ENCODE peak calls at places on chromosomes 3 and 15, in eight cellular contexts. Z is brain microvascular endothelial cell, C is prostate gland, Y is Peyer's patch, K is AG09309, S is lung, L is heart right ventricle, A is Panc1. H is an unnamed sample.
A peak's percentile ranks its signal among the peaks of the same experiment; 100 is the strongest.

GRCh38 chr3:170108955-170109354 is 71.2 kb downstream of the GPR160 start:
- DNase-seq in Z (no peak), C (no peak), Y (no peak), K (no peak), S (no peak), L (no peak), A (no peak), H (no peak)

GRCh38 chr15:42707068-42707467 is 29.9 kb downstream of the CDAN1 start:
- DNase-seq in Z (no peak), C (peak; percentile 73), Y (no peak), K (no peak), S (no peak), L (no peak), A (peak; percentile 15), H (no peak)

GRCh38 chr3:186496635-186497034 is 47.5 kb downstream of the CRYGS start:
- DNase-seq in Z (no peak), C (no peak), Y (no peak), K (no peak), S (no peak), L (no peak), A (no peak), H (no peak)

GRCh38 chr15:77659350-77660321 is 26.9 kb upstream of the LINGO1 start:
- DNase-seq in Z (peak; percentile 38), C (peak; percentile 19), Y (peak; percentile 76), K (peak; percentile 7), S (no peak), L (peak; percentile 35), A (no peak), H (no peak)

GRCh38 chr15:77555232-77555631 is 77.5 kb downstream of the LINGO1 start:
- DNase-seq in Z (no peak), C (no peak), Y (no peak), K (no peak), S (no peak), L (no peak), A (no peak), H (no peak)

GRCh38 chr3:57918123-57918837 is 89.9 kb upstream of the FLNB start:
- DNase-seq in Z (peak; percentile 76), C (no peak), Y (no peak), K (peak; percentile 77), S (no peak), L (no peak), A (no peak), H (no peak)

GRCh38 chr15:49877871-49878511 is 241.0 kb downstream of the ATP8B4 start:
- DNase-seq in Z (no peak), C (no peak), Y (no peak), K (peak; percentile 77), S (no peak), L (no peak), A (no peak), H (no peak)

GRCh38 chr15:37824717-37825382 is 109.6 kb upstream of the TMCO5A start:
- DNase-seq in Z (peak; percentile 97), C (no peak), Y (no peak), K (peak; percentile 80), S (no peak), L (no peak), A (peak; percentile 2), H (no peak)

GRCh38 chr15:96171271-96171739 is 159.2 kb upstream of the NR2F2 start:
- DNase-seq in Z (no peak), C (no peak), Y (no peak), K (no peak), S (no peak), L (no peak), A (no peak), H (no peak)

GRCh38 chr3:28057548-28057947 is 183.9 kb upstream of the CMC1 start:
- DNase-seq in Z (no peak), C (no peak), Y (no peak), K (no peak), S (no peak), L (no peak), A (no peak), H (no peak)
- H3K4me3 ChIP-seq in Z (no peak overlapping the region), C (no peak overlapping the region), Y (no peak overlapping the region), K (no peak overlapping the region), S (no peak overlapping the region), L (no peak overlapping the region), A (no peak overlapping the region), H (no peak overlapping the region)

DNA sequence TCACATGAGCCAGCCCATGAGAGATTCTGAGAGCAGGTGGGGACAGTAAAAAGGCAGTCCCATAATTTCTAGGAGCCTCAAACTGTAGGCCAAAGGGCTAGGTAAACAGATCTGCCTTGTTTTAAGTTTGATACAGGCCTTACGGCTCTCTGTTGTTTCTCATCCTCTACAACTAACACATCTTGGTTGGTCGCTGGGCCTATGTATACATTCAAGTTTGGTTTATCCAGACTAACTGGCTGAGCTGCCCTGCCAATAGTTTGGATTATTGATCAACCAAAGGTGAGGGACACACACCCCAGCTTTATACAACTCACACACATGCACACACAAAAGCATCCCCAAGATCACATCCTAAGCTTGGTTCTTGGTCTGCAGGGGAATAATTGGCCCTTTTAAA is 3.0 kb downstream of the SIAH2 start:
- DNase-seq in Z (no peak), C (no peak), Y (no peak), K (no peak), S (no peak), L (no peak), A (no peak), H (no peak)
- H3K4me3 ChIP-seq in Z (no peak overlapping the region), C (peak overlapping the region; percentile 98), Y (peak overlapping the region; percentile 94), K (peak overlapping the region; percentile 95), S (no peak overlapping the region), L (peak overlapping the region; percentile 84), A (peak overlapping the region; percentile 93), H (peak overlapping the region; percentile 81)

DNA sequence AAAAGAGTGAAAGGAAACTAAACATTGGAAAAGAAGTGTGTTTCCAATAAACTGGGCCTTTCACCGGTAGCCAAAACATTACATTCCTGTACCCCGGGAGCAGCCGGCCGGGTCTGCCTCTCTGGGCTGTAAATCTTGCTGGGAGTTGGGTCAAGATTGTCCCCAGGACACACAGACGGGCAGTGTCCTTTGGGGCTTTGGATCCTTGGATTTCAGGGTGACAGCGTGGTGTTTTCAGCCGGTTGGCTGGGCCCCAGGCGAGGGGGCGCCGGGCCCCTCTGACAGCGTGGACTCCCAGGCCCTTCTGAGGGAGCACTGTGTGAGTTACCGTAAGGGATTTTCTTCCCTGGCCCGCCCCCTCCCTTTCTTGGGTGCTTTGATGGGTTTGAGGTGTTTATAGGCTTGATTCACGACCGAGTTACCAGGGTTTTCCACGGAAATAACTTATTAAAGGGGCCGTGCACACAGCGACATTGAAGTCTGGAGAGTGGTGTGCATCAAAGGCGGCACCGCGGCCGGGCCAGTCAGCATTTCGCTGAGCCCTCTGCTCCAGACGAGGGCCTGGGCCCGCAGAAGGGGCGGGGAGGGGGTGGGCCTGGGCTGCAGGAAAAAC is 27.4 kb downstream of the SMAD6 start:
- DNase-seq in Z (no peak), C (no peak), Y (no peak), K (no peak), S (no peak), L (no peak), A (no peak), H (no peak)
- H3K4me3 ChIP-seq in Z (no peak overlapping the region), C (peak overlapping the region; percentile 7), Y (no peak overlapping the region), K (peak overlapping the region; percentile 30), S (no peak overlapping the region), L (peak overlapping the region; percentile 14), A (no peak overlapping the region), H (no peak overlapping the region)

DNA sequence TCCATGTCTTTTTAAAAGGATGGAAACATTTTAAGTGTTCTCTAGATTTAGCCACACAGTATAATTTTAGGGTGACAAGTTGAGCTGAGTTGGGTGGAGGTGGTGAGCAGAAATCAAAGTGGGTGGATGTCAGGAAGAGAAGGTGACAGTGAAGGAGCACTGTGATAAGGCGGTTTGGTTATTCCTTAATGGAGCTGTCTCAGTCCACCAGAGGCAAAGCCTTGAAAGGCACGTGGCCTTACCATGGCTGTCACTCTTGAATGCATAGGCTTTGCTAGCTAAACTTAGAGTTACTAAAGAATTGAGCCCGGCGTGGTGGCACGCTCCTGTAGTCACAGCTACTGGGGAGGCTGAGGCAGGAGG is 615 bp upstream of the TTLL13 start:
- DNase-seq in Z (no peak), C (no peak), Y (no peak), K (no peak), S (no peak), L (no peak), A (no peak), H (no peak)
- H3K4me3 ChIP-seq in Z (no peak overlapping the region), C (no peak overlapping the region), Y (no peak overlapping the region), K (no peak overlapping the region), S (no peak overlapping the region), L (peak overlapping the region; percentile 58), A (peak overlapping the region; percentile 59), H (peak overlapping the region; percentile 54)

DNA sequence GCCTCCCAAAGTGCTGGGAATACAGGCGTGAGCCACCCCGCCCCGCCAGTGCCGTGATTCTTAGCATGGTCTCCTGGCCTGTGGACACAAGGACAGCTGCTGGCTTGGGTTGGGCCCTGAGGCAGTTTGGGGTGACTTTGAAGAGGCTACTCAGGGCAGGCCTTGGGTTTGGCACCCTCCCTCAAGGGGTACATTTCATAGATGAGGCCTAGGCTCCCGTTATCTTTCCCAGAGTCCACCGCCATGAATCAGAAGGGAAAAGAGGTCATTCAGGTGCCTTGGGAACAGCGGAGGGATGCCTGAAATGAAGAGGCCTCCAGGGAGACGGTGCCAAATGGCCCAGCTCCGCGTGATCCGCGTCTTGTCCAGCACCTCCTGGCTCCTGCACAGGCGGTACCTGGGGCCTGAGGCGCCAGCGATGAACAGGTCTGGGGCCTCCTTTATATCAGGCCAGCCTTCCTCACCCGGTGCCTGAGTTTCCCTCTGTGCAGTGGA is 9.3 kb downstream of the GNAI2 start:
- DNase-seq in Z (no peak), C (no peak), Y (no peak), K (no peak), S (no peak), L (no peak), A (no peak), H (no peak)
- H3K4me3 ChIP-seq in Z (no peak overlapping the region), C (no peak overlapping the region), Y (no peak overlapping the region), K (peak overlapping the region; percentile 40), S (peak overlapping the region; percentile 10), L (peak overlapping the region; percentile 43), A (no peak overlapping the region), H (peak overlapping the region; percentile 52)